ENCODE peak calls at places on chromosomes 11 and 22, in six cellular contexts. R, B, E, G, I and Z are unnamed samples.

GRCh38 chr11:76152741-76153608 is 53.3 kb downstream of the WNT11 start:
- DNase-seq in I (no peak), E (peak; percentile 11), G (no peak), B (no peak), R (no peak), Z (peak; percentile 84)

GRCh38 chr11:44322243-44322642 is 12.3 kb upstream of the ALX4 start:
- DNase-seq in E (no peak), G (no peak), B (no peak), I (no peak), R (no peak), Z (no peak)

GRCh38 chr22:23253475-23254055 is 73.3 kb downstream of the BCR start:
- DNase-seq in R (no peak), B (no peak), E (no peak), I (no peak), G (no peak), Z (no peak)

GRCh38 chr22:49023879-49024774 is 803.5 kb downstream of the BRD1 start:
- DNase-seq in R (no peak), G (no peak), I (no peak), B (no peak), E (no peak), Z (no peak)

GRCh38 chr11:115145316-115145715 is 358.9 kb downstream of the CADM1 start:
- DNase-seq in I (no peak), B (no peak), R (no peak), G (no peak), E (no peak), Z (no peak)

GRCh38 chr11:106378513-106379179 is 301.2 kb downstream of the AASDHPPT start:
- DNase-seq in G (no peak), R (no peak), B (no peak), E (no peak), I (no peak), Z (no peak)

GRCh38 chr11:606245-606644 is 9.5 kb downstream of the IRF7 start:
- DNase-seq in G (no peak), R (no peak), B (no peak), E (no peak), I (no peak), Z (no peak)

GRCh38 chr11:112085822-112086421 is 634 bp downstream of the TIMM8B start:
- DNase-seq in R (no peak), G (peak; percentile 39), E (peak; percentile 37), I (no peak), B (no peak), Z (peak; percentile 50)

GRCh38 chr11:124762077-124762623 is at the start of gene ESAM:
- DNase-seq in R (peak; percentile 46), I (peak; percentile 78), B (no peak), E (peak; percentile 84), G (peak; percentile 42), Z (peak; percentile 67)

GRCh38 chr11:79403839-79404238 is 37.0 kb downstream of the TENM4 start:
- DNase-seq in G (no peak), B (no peak), E (no peak), R (no peak), I (no peak), Z (no peak)